ENCODE peak calls at places on chromosome 7, in ten cellular contexts. One of them, this sample, is unnamed.

GRCh38 chr7:156616269-156617202 is 24.0 kb upstream of the RNF32 start:
- DNase-seq in Caki2: no peak
- DNase-seq in tibial nerve: no peak
- DNase-seq in activated T-cell treated with anti-CD3 and anti-CD28 coated beads for 1 hour: no peak
- DNase-seq in Ammon's horn: no peak
- DNase-seq in NCI-H460: no peak
- DNase-seq in left ventricle myocardium inferior: no peak
- DNase-seq in mammary epithelial cell: no peak
- DNase-seq in HT-29: no peak
- DNase-seq in ELR: no peak
- DNase-seq in this sample: peak; percentile 27

GRCh38 chr7:50633414-50633710 is 68.2 kb upstream of the DDC start:
- DNase-seq in Caki2: no peak
- DNase-seq in tibial nerve: no peak
- DNase-seq in activated T-cell treated with anti-CD3 and anti-CD28 coated beads for 1 hour: no peak
- DNase-seq in Ammon's horn: no peak
- DNase-seq in NCI-H460: no peak
- DNase-seq in left ventricle myocardium inferior: no peak
- DNase-seq in mammary epithelial cell: no peak
- DNase-seq in HT-29: no peak
- DNase-seq in ELR: peak; percentile 3
- DNase-seq in this sample: no peak

GRCh38 chr7:134927723-134928122 is 58.6 kb upstream of the AGBL3 start:
- DNase-seq in Caki2: no peak
- DNase-seq in tibial nerve: no peak
- DNase-seq in activated T-cell treated with anti-CD3 and anti-CD28 coated beads for 1 hour: no peak
- DNase-seq in Ammon's horn: no peak
- DNase-seq in NCI-H460: no peak
- DNase-seq in left ventricle myocardium inferior: no peak
- DNase-seq in mammary epithelial cell: no peak
- DNase-seq in HT-29: no peak
- DNase-seq in ELR: no peak
- DNase-seq in this sample: no peak

GRCh38 chr7:44727346-44728262 is 21.0 kb upstream of the ZMIZ2 start:
- DNase-seq in Caki2: no peak
- DNase-seq in tibial nerve: no peak
- DNase-seq in activated T-cell treated with anti-CD3 and anti-CD28 coated beads for 1 hour: no peak
- DNase-seq in Ammon's horn: no peak
- DNase-seq in NCI-H460: no peak
- DNase-seq in left ventricle myocardium inferior: no peak
- DNase-seq in mammary epithelial cell: peak; percentile 77
- DNase-seq in HT-29: no peak
- DNase-seq in ELR: peak; percentile 85
- DNase-seq in this sample: no peak

GRCh38 chr7:135251502-135252327 is 18.1 kb downstream of the STRA8 start:
- DNase-seq in Caki2: no peak
- DNase-seq in tibial nerve: no peak
- DNase-seq in activated T-cell treated with anti-CD3 and anti-CD28 coated beads for 1 hour: no peak
- DNase-seq in Ammon's horn: no peak
- DNase-seq in NCI-H460: no peak
- DNase-seq in left ventricle myocardium inferior: no peak
- DNase-seq in mammary epithelial cell: no peak
- DNase-seq in HT-29: no peak
- DNase-seq in ELR: no peak
- DNase-seq in this sample: no peak

GRCh38 chr7:21355406-21355874 is 72.4 kb upstream of the SP4 start:
- DNase-seq in Caki2: no peak
- DNase-seq in tibial nerve: no peak
- DNase-seq in activated T-cell treated with anti-CD3 and anti-CD28 coated beads for 1 hour: peak; percentile 8
- DNase-seq in Ammon's horn: no peak
- DNase-seq in NCI-H460: no peak
- DNase-seq in left ventricle myocardium inferior: no peak
- DNase-seq in mammary epithelial cell: no peak
- DNase-seq in HT-29: no peak
- DNase-seq in ELR: no peak
- DNase-seq in this sample: peak; percentile 48

GRCh38 chr7:130273081-130273699 is 6.5 kb downstream of the CPA2 start:
- DNase-seq in Caki2: no peak
- DNase-seq in tibial nerve: no peak
- DNase-seq in activated T-cell treated with anti-CD3 and anti-CD28 coated beads for 1 hour: no peak
- DNase-seq in Ammon's horn: peak; percentile 52
- DNase-seq in NCI-H460: no peak
- DNase-seq in left ventricle myocardium inferior: no peak
- DNase-seq in mammary epithelial cell: peak; percentile 76
- DNase-seq in HT-29: no peak
- DNase-seq in ELR: no peak
- DNase-seq in this sample: no peak

GRCh38 chr7:84021292-84021898 is 173.2 kb downstream of the SEMA3A start:
- DNase-seq in Caki2: no peak
- DNase-seq in tibial nerve: no peak
- DNase-seq in activated T-cell treated with anti-CD3 and anti-CD28 coated beads for 1 hour: no peak
- DNase-seq in Ammon's horn: no peak
- DNase-seq in NCI-H460: no peak
- DNase-seq in left ventricle myocardium inferior: no peak
- DNase-seq in mammary epithelial cell: no peak
- DNase-seq in HT-29: no peak
- DNase-seq in ELR: peak; percentile 29
- DNase-seq in this sample: no peak

GRCh38 chr7:96111405-96111804 is 210.5 kb downstream of the SLC25A13 start:
- DNase-seq in Caki2: no peak
- DNase-seq in tibial nerve: no peak
- DNase-seq in activated T-cell treated with anti-CD3 and anti-CD28 coated beads for 1 hour: no peak
- DNase-seq in Ammon's horn: no peak
- DNase-seq in NCI-H460: no peak
- DNase-seq in left ventricle myocardium inferior: no peak
- DNase-seq in mammary epithelial cell: no peak
- DNase-seq in HT-29: no peak
- DNase-seq in ELR: no peak
- DNase-seq in this sample: no peak

GRCh38 chr7:92854501-92855238 is 18.3 kb upstream of the CDK6 start:
- DNase-seq in Caki2: no peak
- DNase-seq in tibial nerve: no peak
- DNase-seq in activated T-cell treated with anti-CD3 and anti-CD28 coated beads for 1 hour: no peak
- DNase-seq in Ammon's horn: no peak
- DNase-seq in NCI-H460: no peak
- DNase-seq in left ventricle myocardium inferior: no peak
- DNase-seq in mammary epithelial cell: no peak
- DNase-seq in HT-29: no peak
- DNase-seq in ELR: no peak
- DNase-seq in this sample: peak; percentile 23

GRCh38 chr7:136399378-136399777 is 422.2 kb upstream of the MTPN start:
- DNase-seq in Caki2: no peak
- DNase-seq in tibial nerve: no peak
- DNase-seq in activated T-cell treated with anti-CD3 and anti-CD28 coated beads for 1 hour: no peak
- DNase-seq in Ammon's horn: no peak
- DNase-seq in NCI-H460: no peak
- DNase-seq in left ventricle myocardium inferior: no peak
- DNase-seq in mammary epithelial cell: no peak
- DNase-seq in HT-29: no peak
- DNase-seq in ELR: no peak
- DNase-seq in this sample: no peak

GRCh38 chr7:116547347-116547746 is 22.5 kb downstream of the CAV1 start:
- DNase-seq in Caki2: no peak
- DNase-seq in tibial nerve: no peak
- DNase-seq in activated T-cell treated with anti-CD3 and anti-CD28 coated beads for 1 hour: no peak
- DNase-seq in Ammon's horn: no peak
- DNase-seq in NCI-H460: no peak
- DNase-seq in left ventricle myocardium inferior: no peak
- DNase-seq in mammary epithelial cell: peak; percentile 30
- DNase-seq in HT-29: no peak
- DNase-seq in ELR: peak; percentile 83
- DNase-seq in this sample: no peak

GRCh38 chr7:26182283-26182682 is 18.3 kb downstream of the HNRNPA2B1 start:
- DNase-seq in Caki2: no peak
- DNase-seq in tibial nerve: no peak
- DNase-seq in activated T-cell treated with anti-CD3 and anti-CD28 coated beads for 1 hour: no peak
- DNase-seq in Ammon's horn: no peak
- DNase-seq in NCI-H460: no peak
- DNase-seq in left ventricle myocardium inferior: no peak
- DNase-seq in mammary epithelial cell: no peak
- DNase-seq in HT-29: no peak
- DNase-seq in ELR: no peak
- DNase-seq in this sample: no peak

GRCh38 chr7:43586251-43586900 is 3.5 kb downstream of the STK17A start:
- DNase-seq in Caki2: peak; percentile 77
- DNase-seq in tibial nerve: no peak
- DNase-seq in activated T-cell treated with anti-CD3 and anti-CD28 coated beads for 1 hour: no peak
- DNase-seq in Ammon's horn: no peak
- DNase-seq in NCI-H460: no peak
- DNase-seq in left ventricle myocardium inferior: no peak
- DNase-seq in mammary epithelial cell: peak; percentile 89
- DNase-seq in HT-29: peak; percentile 36
- DNase-seq in ELR: peak; percentile 75
- DNase-seq in this sample: no peak

GRCh38 chr7:36723951-36724664 is at the start of gene AOAH:
- DNase-seq in Caki2: no peak
- DNase-seq in tibial nerve: peak; percentile 42
- DNase-seq in activated T-cell treated with anti-CD3 and anti-CD28 coated beads for 1 hour: peak; percentile 58
- DNase-seq in Ammon's horn: peak; percentile 72
- DNase-seq in NCI-H460: no peak
- DNase-seq in left ventricle myocardium inferior: peak; percentile 55
- DNase-seq in mammary epithelial cell: no peak
- DNase-seq in HT-29: no peak
- DNase-seq in ELR: no peak
- DNase-seq in this sample: peak; percentile 62

GRCh38 chr7:7970620-7971307 is 2.2 kb downstream of the GLCCI1 start:
- DNase-seq in Caki2: peak; percentile 35
- DNase-seq in tibial nerve: no peak
- DNase-seq in activated T-cell treated with anti-CD3 and anti-CD28 coated beads for 1 hour: no peak
- DNase-seq in Ammon's horn: peak; percentile 46
- DNase-seq in NCI-H460: no peak
- DNase-seq in left ventricle myocardium inferior: no peak
- DNase-seq in mammary epithelial cell: peak; percentile 30
- DNase-seq in HT-29: peak; percentile 42
- DNase-seq in ELR: peak; percentile 63
- DNase-seq in this sample: no peak

GRCh38 chr7:27205325-27206280 is 5.7 kb upstream of the HOXA13 start:
- DNase-seq in Caki2: no peak
- DNase-seq in tibial nerve: no peak
- DNase-seq in activated T-cell treated with anti-CD3 and anti-CD28 coated beads for 1 hour: no peak
- DNase-seq in Ammon's horn: no peak
- DNase-seq in NCI-H460: no peak
- DNase-seq in left ventricle myocardium inferior: no peak
- DNase-seq in mammary epithelial cell: no peak
- DNase-seq in HT-29: peak; percentile 81
- DNase-seq in ELR: no peak
- DNase-seq in this sample: no peak

GRCh38 chr7:43872401-43873165 is 3.3 kb upstream of the MRPS24 start:
- DNase-seq in Caki2: no peak
- DNase-seq in tibial nerve: peak; percentile 67
- DNase-seq in activated T-cell treated with anti-CD3 and anti-CD28 coated beads for 1 hour: no peak
- DNase-seq in Ammon's horn: peak; percentile 48
- DNase-seq in NCI-H460: no peak
- DNase-seq in left ventricle myocardium inferior: no peak
- DNase-seq in mammary epithelial cell: peak; percentile 81
- DNase-seq in HT-29: no peak
- DNase-seq in ELR: peak; percentile 90
- DNase-seq in this sample: peak; percentile 16

GRCh38 chr7:64795176-64795575 is 948 bp downstream of the ZNF138 start:
- DNase-seq in Caki2: no peak
- DNase-seq in tibial nerve: no peak
- DNase-seq in activated T-cell treated with anti-CD3 and anti-CD28 coated beads for 1 hour: no peak
- DNase-seq in Ammon's horn: no peak
- DNase-seq in NCI-H460: no peak
- DNase-seq in left ventricle myocardium inferior: no peak
- DNase-seq in mammary epithelial cell: no peak
- DNase-seq in HT-29: no peak
- DNase-seq in ELR: no peak
- DNase-seq in this sample: no peak

GRCh38 chr7:87628780-87629569 is 777 bp downstream of the RUNDC3B start:
- DNase-seq in Caki2: peak; percentile 65
- DNase-seq in tibial nerve: no peak
- DNase-seq in activated T-cell treated with anti-CD3 and anti-CD28 coated beads for 1 hour: no peak
- DNase-seq in Ammon's horn: peak; percentile 30
- DNase-seq in NCI-H460: no peak
- DNase-seq in left ventricle myocardium inferior: no peak
- DNase-seq in mammary epithelial cell: peak; percentile 49
- DNase-seq in HT-29: no peak
- DNase-seq in ELR: peak; percentile 0
- DNase-seq in this sample: peak; percentile 14

GRCh38 chr7:52189153-52189778 is 846.2 kb upstream of the POM121L12 start:
- DNase-seq in Caki2: no peak
- DNase-seq in tibial nerve: no peak
- DNase-seq in activated T-cell treated with anti-CD3 and anti-CD28 coated beads for 1 hour: no peak
- DNase-seq in Ammon's horn: no peak
- DNase-seq in NCI-H460: no peak
- DNase-seq in left ventricle myocardium inferior: no peak
- DNase-seq in mammary epithelial cell: no peak
- DNase-seq in HT-29: no peak
- DNase-seq in ELR: no peak
- DNase-seq in this sample: no peak

GRCh38 chr7:71173955-71174354 is 42.0 kb downstream of the GALNT17 start:
- DNase-seq in Caki2: no peak
- DNase-seq in tibial nerve: peak; percentile 7
- DNase-seq in activated T-cell treated with anti-CD3 and anti-CD28 coated beads for 1 hour: no peak
- DNase-seq in Ammon's horn: no peak
- DNase-seq in NCI-H460: no peak
- DNase-seq in left ventricle myocardium inferior: peak; percentile 49
- DNase-seq in mammary epithelial cell: no peak
- DNase-seq in HT-29: no peak
- DNase-seq in ELR: no peak
- DNase-seq in this sample: no peak

GRCh38 chr7:33750177-33750576 is 155.2 kb upstream of the BMPER start:
- DNase-seq in Caki2: no peak
- DNase-seq in tibial nerve: no peak
- DNase-seq in activated T-cell treated with anti-CD3 and anti-CD28 coated beads for 1 hour: no peak
- DNase-seq in Ammon's horn: no peak
- DNase-seq in NCI-H460: no peak
- DNase-seq in left ventricle myocardium inferior: no peak
- DNase-seq in mammary epithelial cell: peak; percentile 12
- DNase-seq in HT-29: no peak
- DNase-seq in ELR: peak; percentile 57
- DNase-seq in this sample: no peak

GRCh38 chr7:35519971-35520809 is 174.7 kb downstream of the HERPUD2 start:
- DNase-seq in Caki2: peak; percentile 48
- DNase-seq in tibial nerve: peak; percentile 93
- DNase-seq in activated T-cell treated with anti-CD3 and anti-CD28 coated beads for 1 hour: peak; percentile 23
- DNase-seq in Ammon's horn: peak; percentile 75
- DNase-seq in NCI-H460: peak; percentile 64
- DNase-seq in left ventricle myocardium inferior: peak; percentile 77
- DNase-seq in mammary epithelial cell: peak; percentile 42
- DNase-seq in HT-29: peak; percentile 83
- DNase-seq in ELR: peak; percentile 78
- DNase-seq in this sample: peak; percentile 54

GRCh38 chr7:24836084-24836483 is 78.8 kb upstream of the GSDME start:
- DNase-seq in Caki2: no peak
- DNase-seq in tibial nerve: no peak
- DNase-seq in activated T-cell treated with anti-CD3 and anti-CD28 coated beads for 1 hour: no peak
- DNase-seq in Ammon's horn: no peak
- DNase-seq in NCI-H460: no peak
- DNase-seq in left ventricle myocardium inferior: no peak
- DNase-seq in mammary epithelial cell: no peak
- DNase-seq in HT-29: no peak
- DNase-seq in ELR: no peak
- DNase-seq in this sample: no peak

GRCh38 chr7:140062118-140062527 is 628 bp downstream of the PARP12 start:
- DNase-seq in Caki2: no peak
- DNase-seq in tibial nerve: no peak
- DNase-seq in activated T-cell treated with anti-CD3 and anti-CD28 coated beads for 1 hour: peak; percentile 52
- DNase-seq in Ammon's horn: no peak
- DNase-seq in NCI-H460: no peak
- DNase-seq in left ventricle myocardium inferior: peak; percentile 23
- DNase-seq in mammary epithelial cell: peak; percentile 32
- DNase-seq in HT-29: no peak
- DNase-seq in ELR: peak; percentile 25
- DNase-seq in this sample: peak; percentile 44

GRCh38 chr7:21305455-21306235 is 122.2 kb upstream of the SP4 start:
- DNase-seq in Caki2: no peak
- DNase-seq in tibial nerve: no peak
- DNase-seq in activated T-cell treated with anti-CD3 and anti-CD28 coated beads for 1 hour: no peak
- DNase-seq in Ammon's horn: no peak
- DNase-seq in NCI-H460: no peak
- DNase-seq in left ventricle myocardium inferior: no peak
- DNase-seq in mammary epithelial cell: peak; percentile 29
- DNase-seq in HT-29: no peak
- DNase-seq in ELR: no peak
- DNase-seq in this sample: no peak

GRCh38 chr7:112361154-112361553 is 89.1 kb upstream of the IFRD1 start:
- DNase-seq in Caki2: no peak
- DNase-seq in tibial nerve: no peak
- DNase-seq in activated T-cell treated with anti-CD3 and anti-CD28 coated beads for 1 hour: no peak
- DNase-seq in Ammon's horn: no peak
- DNase-seq in NCI-H460: no peak
- DNase-seq in left ventricle myocardium inferior: no peak
- DNase-seq in mammary epithelial cell: no peak
- DNase-seq in HT-29: no peak
- DNase-seq in ELR: no peak
- DNase-seq in this sample: no peak